ENCODE peak calls at places on chromosomes 16 and 17, in five cellular contexts. S is kidney, K is cardiac muscle cell, Q is psoas muscle, L is brain microvascular endothelial cell. F is an unnamed sample.

GRCh38 chr17:27471321-27472269 is 15.3 kb downstream of the KSR1 start:
- DNase-seq in S (no peak), K (no peak), Q (no peak), L (peak), F (no peak)

GRCh38 chr17:38881600-38882191 is 11.8 kb downstream of the LASP1 start:
- DNase-seq in L (peak), S (peak), Q (peak), K (peak), F (peak)

GRCh38 chr16:53908731-53909130 is 204.8 kb downstream of the FTO start:
- DNase-seq in Q (no peak), L (no peak), K (no peak), S (no peak), F (no peak)

GRCh38 chr17:8927395-8927794 is 38.1 kb downstream of the PIK3R5 start:
- DNase-seq in S (no peak), L (no peak), Q (no peak), K (no peak), F (no peak)

GRCh38 chr16:69917739-69918138 is 33.4 kb upstream of the CLEC18A start:
- DNase-seq in S (peak), K (no peak), L (peak), Q (peak), F (peak)

GRCh38 chr16:81616321-81617020 is 162.6 kb upstream of the PLCG2 start:
- DNase-seq in K (peak), L (peak), S (peak), Q (peak), F (peak)

GRCh38 chr16:5951486-5951885 is 853.9 kb upstream of the EEF2KMT start:
- DNase-seq in Q (no peak), S (no peak), L (no peak), K (no peak), F (no peak)

GRCh38 chr16:11624645-11625607 is 38.2 kb upstream of the LITAF start:
- DNase-seq in K (no peak), Q (no peak), S (no peak), L (no peak), F (no peak)

GRCh38 chr16:598823-599739 is 9.2 kb downstream of the RAB40C start:
- DNase-seq in K (no peak), S (peak), Q (no peak), L (no peak), F (no peak)

GRCh38 chr17:1896243-1897163 is 66.7 kb downstream of the RPA1 start:
- DNase-seq in S (no peak), Q (no peak), K (no peak), L (no peak), F (no peak)

GRCh38 chr16:14652726-14653125 is 20.0 kb downstream of the BFAR start:
- DNase-seq in S (no peak), Q (no peak), L (no peak), K (no peak), F (no peak)

GRCh38 chr17:80154166-80154565 is 7.2 kb upstream of the EIF4A3 start:
- DNase-seq in S (no peak), Q (no peak), K (no peak), L (no peak), F (no peak)

GRCh38 chr16:397736-398332 is 835 bp downstream of the NME4 start:
- DNase-seq in L (peak), K (peak), Q (peak), S (peak), F (peak)

GRCh38 chr16:56237451-56237930 is 46.2 kb downstream of the GNAO1 start:
- DNase-seq in L (no peak), K (no peak), Q (no peak), S (no peak), F (peak)

GRCh38 chr16:10923650-10924214 is 18.5 kb downstream of the DEXI start:
- DNase-seq in L (no peak), S (no peak), K (no peak), Q (peak), F (no peak)

GRCh38 chr17:12964162-12964561 is 53.7 kb downstream of the ELAC2 start:
- DNase-seq in S (no peak), K (no peak), Q (no peak), L (no peak), F (no peak)

GRCh38 chr17:43927101-43927935 is 15.0 kb downstream of the PPY start:
- DNase-seq in L (no peak), S (no peak), K (no peak), Q (peak), F (no peak)

GRCh38 chr17:1398900-1399299 is 1.1 kb downstream of the YWHAE start:
- DNase-seq in L (no peak), S (no peak), K (peak), Q (no peak), F (peak)

GRCh38 chr16:82945420-82946096 is 318.8 kb downstream of the CDH13 start:
- DNase-seq in S (no peak), K (no peak), L (no peak), Q (no peak), F (no peak)

GRCh38 chr16:77322757-77323156 is 112.1 kb downstream of the ADAMTS18 start:
- DNase-seq in Q (no peak), L (no peak), S (no peak), K (no peak), F (no peak)

GRCh38 chr17:82668631-82669099 is 20.4 kb upstream of the WDR45B start:
- DNase-seq in L (peak), S (no peak), K (peak), Q (peak), F (no peak)

GRCh38 chr17:78933025-78933958 is 8.1 kb upstream of the TIMP2 start:
- DNase-seq in K (no peak), Q (peak), S (peak), L (peak), F (peak)

GRCh38 chr16:8550728-8551387 is 39.5 kb downstream of the TMEM114 start:
- DNase-seq in L (no peak), Q (no peak), K (no peak), S (no peak), F (no peak)

GRCh38 chr17:59757043-59757824 is 49.8 kb downstream of the VMP1 start:
- DNase-seq in K (no peak), Q (no peak), S (no peak), L (no peak), F (no peak)

GRCh38 chr17:7224110-7224509 is 4.4 kb downstream of the ACADVL start:
- DNase-seq in S (peak), K (no peak), L (no peak), Q (no peak), F (no peak)

GRCh38 chr17:82351713-82352488 is 7.1 kb upstream of the TEX19 start:
- DNase-seq in K (peak), L (peak), S (peak), Q (peak), F (peak)

GRCh38 chr17:81278831-81279230 is 16.3 kb downstream of the SLC38A10 start:
- DNase-seq in K (no peak), L (no peak), S (no peak), Q (no peak), F (no peak)

GRCh38 chr17:78654230-78654824 is 77.1 kb upstream of the DNAH17 start:
- DNase-seq in Q (no peak), K (no peak), S (no peak), L (no peak), F (no peak)

GRCh38 chr17:930258-930657 is 49.3 kb downstream of the NXN start:
- DNase-seq in S (peak), L (no peak), Q (peak), K (no peak), F (no peak)

GRCh38 chr17:65055708-65056638 is 567 bp downstream of the GNA13 start:
- DNase-seq in L (peak), S (peak), Q (peak), K (peak), F (peak)

GRCh38 chr17:41551370-41551769 is 20.5 kb downstream of the KRT9 start:
- DNase-seq in S (no peak), K (no peak), L (no peak), Q (no peak), F (no peak)

GRCh38 chr17:77109159-77110005 is 31.4 kb upstream of the SEC14L1 start:
- DNase-seq in K (no peak), S (no peak), L (no peak), Q (no peak), F (no peak)
- H3K27ac ChIP-seq in K (no peak), S (peak), L (peak), Q (peak), F (peak)

DNA sequence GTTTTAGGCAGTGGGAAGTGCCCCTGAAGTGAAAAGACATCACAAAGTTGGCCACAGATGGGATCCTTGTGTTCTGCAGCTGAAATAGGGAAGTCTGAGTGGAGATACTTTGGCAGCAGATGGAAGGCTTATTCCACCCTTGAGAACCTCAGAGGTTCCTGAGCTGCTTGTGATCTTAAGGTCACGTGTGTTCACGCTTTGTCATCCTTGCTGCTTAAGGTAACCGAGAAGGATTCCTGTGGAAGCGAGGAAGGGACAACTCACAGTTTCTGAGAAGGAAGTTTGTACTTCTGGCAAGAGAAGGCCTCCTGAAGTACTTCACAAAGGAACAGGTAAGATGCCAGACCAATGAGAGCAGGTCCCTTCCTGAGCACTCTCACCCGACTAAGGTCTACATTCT is 12.2 kb downstream of the ADAP2 start:
- DNase-seq in K (no peak), L (no peak), S (no peak), Q (no peak), F (no peak)
- TF ChIP-seq CTCF in K (no peak), L (no peak), S (no peak), Q (no peak), F (no peak)

GRCh38 chr17:75854111-75854748 is 905 bp downstream of the WBP2 start:
- DNase-seq in S (no peak), L (peak), Q (peak), K (no peak), F (peak)
- H3K27ac ChIP-seq in S (peak), L (peak), Q (peak), K (peak), F (peak)

GRCh38 chr17:17280613-17281549 is at the start of gene COPS3:
- DNase-seq in L (peak), Q (peak), S (peak), K (peak), F (peak)

GRCh38 chr17:17269926-17270773 is 10.9 kb downstream of the COPS3 start:
- DNase-seq in Q (no peak), K (no peak), S (no peak), L (no peak), F (no peak)

DNA sequence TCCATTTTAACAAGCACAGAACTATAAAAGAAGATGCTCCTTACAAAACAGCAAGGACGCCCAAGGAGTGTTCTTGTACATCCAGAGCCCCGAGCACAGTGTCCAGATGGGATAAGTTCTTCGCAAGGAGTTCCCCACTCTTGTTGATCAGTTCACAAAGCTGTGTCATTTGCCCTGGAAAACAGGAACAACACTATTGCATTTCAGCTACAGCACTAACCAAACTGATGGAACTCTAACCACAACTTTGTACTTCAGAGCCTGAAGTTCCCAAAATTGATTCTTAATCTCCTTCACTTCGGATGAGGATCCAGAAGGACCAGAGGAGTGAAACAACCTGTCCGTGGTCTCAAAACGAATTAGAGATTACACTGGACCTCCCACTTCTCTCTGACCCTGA is 5.1 kb downstream of the COPS3 start:
- DNase-seq in S (no peak), K (no peak), Q (no peak), L (no peak), F (no peak)
- TF ChIP-seq CTCF in S (no peak), K (no peak), Q (no peak), L (no peak), F (no peak)

GRCh38 chr16:50497592-50497991 is 50.6 kb upstream of the NKD1 start:
- DNase-seq in L (peak), Q (no peak), K (no peak), S (no peak), F (no peak)

GRCh38 chr16:50498756-50499155 is 49.4 kb upstream of the NKD1 start:
- DNase-seq in S (no peak), K (no peak), Q (no peak), L (no peak), F (no peak)

GRCh38 chr16:50500171-50500874 is 47.9 kb upstream of the NKD1 start:
- DNase-seq in L (no peak), K (no peak), Q (no peak), S (no peak), F (no peak)

GRCh38 chr16:50501251-50501650 is 46.9 kb upstream of the NKD1 start:
- DNase-seq in K (no peak), L (no peak), S (no peak), Q (no peak), F (no peak)

GRCh38 chr16:50499254-50499653 is 48.9 kb upstream of the NKD1 start:
- DNase-seq in K (no peak), L (no peak), S (no peak), Q (no peak), F (no peak)
- H3K27ac ChIP-seq in K (no peak), L (no peak), S (no peak), Q (no peak), F (no peak)

GRCh38 chr16:28878083-28878926 is at the start of gene ATP2A1:
- DNase-seq in L (no peak), S (no peak), K (no peak), Q (peak), F (no peak)
- TF ChIP-seq CTCF in L (no peak), S (no peak), K (no peak), Q (no peak), F (no peak)

GRCh38 chr17:17560167-17560566 is 31.3 kb downstream of the PEMT start:
- DNase-seq in K (no peak), Q (peak), L (no peak), S (no peak), F (no peak)

GRCh38 chr17:17559164-17559563 is 32.3 kb downstream of the PEMT start:
- DNase-seq in S (no peak), Q (no peak), K (no peak), L (no peak), F (no peak)

GRCh38 chr17:17561408-17562144 is 29.9 kb downstream of the PEMT start:
- DNase-seq in S (peak), K (no peak), Q (peak), L (no peak), F (no peak)

GRCh38 chr17:17562145-17562529 is 29.4 kb downstream of the PEMT start:
- DNase-seq in Q (no peak), S (no peak), L (no peak), K (no peak), F (no peak)

DNA sequence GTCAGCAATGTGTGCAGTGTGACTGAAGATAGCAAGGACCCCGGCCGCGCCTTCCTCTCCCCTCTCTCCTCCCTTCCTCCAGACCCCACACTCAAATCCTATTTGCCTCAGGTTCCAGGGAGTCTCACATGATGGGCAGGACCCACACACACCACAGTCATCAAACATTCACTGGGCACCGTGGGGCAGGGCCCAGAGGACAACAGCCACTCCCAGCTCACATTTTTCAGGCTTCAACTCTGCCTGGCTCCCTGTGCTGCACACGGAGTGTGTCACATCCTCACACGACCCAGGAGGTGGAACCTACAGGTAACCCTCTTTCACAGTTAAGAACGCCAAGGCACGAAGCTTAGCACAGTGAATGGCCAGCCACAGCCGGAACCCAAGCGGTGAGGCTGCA is 30.5 kb downstream of the PEMT start:
- DNase-seq in K (no peak), L (no peak), Q (no peak), S (no peak), F (no peak)
- H3K27ac ChIP-seq in K (no peak), L (no peak), Q (peak), S (peak), F (no peak)